ENCODE peak calls at places on chromosomes 11 and 22, in six cellular contexts. W is activated gamma-delta T cell, S is chondrocyte, B is astrocyte, R is dermis microvascular lymphatic vessel endothelial cell, A is Right ventricle myocardium inferior. K is an unnamed sample.

GRCh38 chr11:90737328-90738050 is 514.6 kb upstream of the CHORDC1 start:
- DNase-seq in B (no peak), W (no peak), R (no peak), S (no peak), A (no peak), K (no peak)

GRCh38 chr11:93905384-93905783 is 55.0 kb upstream of the VSTM5 start:
- DNase-seq in W (no peak), A (no peak), S (no peak), B (peak; percentile 64), R (no peak), K (no peak)

GRCh38 chr11:102559839-102560238 is 29.3 kb upstream of the MMP7 start:
- DNase-seq in R (no peak), W (no peak), A (no peak), B (no peak), S (no peak), K (no peak)

GRCh38 chr11:23749762-23750430 is 747.0 kb upstream of the LUZP2 start:
- DNase-seq in W (no peak), S (no peak), B (no peak), A (no peak), R (no peak), K (no peak)

GRCh38 chr22:43004362-43005035 is 10.4 kb downstream of the PACSIN2 start:
- DNase-seq in A (no peak), B (peak; percentile 77), W (no peak), S (peak; percentile 21), R (no peak), K (no peak)

GRCh38 chr22:22408731-22409696 is 99.5 kb downstream of the ZNF280B start:
- DNase-seq in S (no peak), A (no peak), R (peak; percentile 41), W (no peak), B (no peak), K (no peak)

GRCh38 chr11:59545179-59546020 is 34.1 kb downstream of the OR4D9 start:
- DNase-seq in B (peak; percentile 81), W (no peak), A (no peak), R (peak; percentile 29), S (no peak), K (no peak)

GRCh38 chr11:867856-868358 is 25.3 kb downstream of the TSPAN4 start:
- DNase-seq in S (no peak), B (no peak), A (no peak), W (no peak), R (no peak), K (no peak)

GRCh38 chr11:64415286-64415685 is 56.3 kb downstream of the RPS6KA4 start:
- DNase-seq in R (no peak), W (no peak), B (no peak), S (no peak), A (no peak), K (no peak)

GRCh38 chr22:42131562-42131961 is 952 bp upstream of the CYP2D6 start:
- DNase-seq in W (no peak), B (no peak), R (no peak), S (no peak), A (no peak), K (peak; percentile 45)

GRCh38 chr11:75132080-75132479 is 18.8 kb upstream of the SLCO2B1 start:
- DNase-seq in W (no peak), S (no peak), B (no peak), R (no peak), A (no peak), K (no peak)

GRCh38 chr11:134751161-134751560 is 339.1 kb upstream of the B3GAT1 start:
- DNase-seq in S (peak; percentile 66), W (no peak), B (no peak), R (no peak), A (no peak), K (no peak)

GRCh38 chr11:76394411-76394810 is 13.3 kb downstream of the GVQW3 start:
- DNase-seq in W (no peak), A (no peak), S (no peak), B (no peak), R (peak; percentile 11), K (no peak)

GRCh38 chr11:128448487-128448886 is 138.9 kb downstream of the ETS1 start:
- DNase-seq in R (peak; percentile 67), W (no peak), S (no peak), B (peak; percentile 89), A (no peak), K (no peak)

K was measured in posterior vena cava.